ENCODE peak calls at places on chromosomes 5 and 9, in nine cellular contexts. One of them, this sample, is unnamed.

GRCh38 chr9:70618784-70619183 is 204.3 kb upstream of the KLF9 start:
- DNase-seq in dorsolateral prefrontal cortex: no peak
- DNase-seq in HT1080: no peak
- DNase-seq in cardiac fibroblast: no peak
- DNase-seq in activated CD4-positive, alpha-beta T cell treated with anti-CD3 and anti-CD28 coated beads for 4 hours: no peak
- DNase-seq in HFF-Myc: no peak
- DNase-seq in fibroblast of mammary gland: peak; percentile 73
- DNase-seq in NCI-H1092: no peak
- DNase-seq in stimulated activated CD4-positive, alpha-beta T cell treated with anti-CD3 and anti-CD28 coated beads, Interleukin-2, amount 100 ng/mL, for 24 hours: no peak
- DNase-seq in this sample: no peak

GRCh38 chr9:28720746-28721145 is 1147.5 kb upstream of the C9orf72 start:
- DNase-seq in stimulated activated CD4-positive, alpha-beta T cell treated with anti-CD3 and anti-CD28 coated beads, Interleukin-2, amount 100 ng/mL, for 24 hours: no peak
- DNase-seq in HT1080: peak; percentile 51
- DNase-seq in activated CD4-positive, alpha-beta T cell treated with anti-CD3 and anti-CD28 coated beads for 4 hours: no peak
- DNase-seq in cardiac fibroblast: no peak
- DNase-seq in fibroblast of mammary gland: no peak
- DNase-seq in HFF-Myc: no peak
- DNase-seq in dorsolateral prefrontal cortex: no peak
- DNase-seq in NCI-H1092: no peak
- DNase-seq in this sample: no peak

GRCh38 chr5:90056911-90057705 is 352.4 kb downstream of the CETN3 start:
- DNase-seq in activated CD4-positive, alpha-beta T cell treated with anti-CD3 and anti-CD28 coated beads for 4 hours: no peak
- DNase-seq in cardiac fibroblast: no peak
- DNase-seq in HT1080: no peak
- DNase-seq in dorsolateral prefrontal cortex: peak; percentile 36
- DNase-seq in fibroblast of mammary gland: no peak
- DNase-seq in NCI-H1092: no peak
- DNase-seq in HFF-Myc: no peak
- DNase-seq in stimulated activated CD4-positive, alpha-beta T cell treated with anti-CD3 and anti-CD28 coated beads, Interleukin-2, amount 100 ng/mL, for 24 hours: no peak
- DNase-seq in this sample: no peak

GRCh38 chr9:119639287-119639955 is 270.2 kb upstream of the BRINP1 start:
- DNase-seq in activated CD4-positive, alpha-beta T cell treated with anti-CD3 and anti-CD28 coated beads for 4 hours: no peak
- DNase-seq in cardiac fibroblast: no peak
- DNase-seq in stimulated activated CD4-positive, alpha-beta T cell treated with anti-CD3 and anti-CD28 coated beads, Interleukin-2, amount 100 ng/mL, for 24 hours: no peak
- DNase-seq in dorsolateral prefrontal cortex: no peak
- DNase-seq in HFF-Myc: no peak
- DNase-seq in NCI-H1092: no peak
- DNase-seq in fibroblast of mammary gland: peak; percentile 15
- DNase-seq in HT1080: no peak
- DNase-seq in this sample: no peak

GRCh38 chr5:11619339-11620028 is 284.8 kb downstream of the CTNND2 start:
- DNase-seq in stimulated activated CD4-positive, alpha-beta T cell treated with anti-CD3 and anti-CD28 coated beads, Interleukin-2, amount 100 ng/mL, for 24 hours: no peak
- DNase-seq in HT1080: peak; percentile 40
- DNase-seq in HFF-Myc: no peak
- DNase-seq in NCI-H1092: no peak
- DNase-seq in activated CD4-positive, alpha-beta T cell treated with anti-CD3 and anti-CD28 coated beads for 4 hours: no peak
- DNase-seq in fibroblast of mammary gland: peak; percentile 8
- DNase-seq in cardiac fibroblast: no peak
- DNase-seq in dorsolateral prefrontal cortex: no peak
- DNase-seq in this sample: no peak

GRCh38 chr5:41408676-41409443 is 101.5 kb downstream of the PLCXD3 start:
- DNase-seq in HT1080: peak; percentile 74
- DNase-seq in cardiac fibroblast: peak; percentile 35
- DNase-seq in fibroblast of mammary gland: peak; percentile 82
- DNase-seq in HFF-Myc: no peak
- DNase-seq in activated CD4-positive, alpha-beta T cell treated with anti-CD3 and anti-CD28 coated beads for 4 hours: no peak
- DNase-seq in stimulated activated CD4-positive, alpha-beta T cell treated with anti-CD3 and anti-CD28 coated beads, Interleukin-2, amount 100 ng/mL, for 24 hours: no peak
- DNase-seq in dorsolateral prefrontal cortex: no peak
- DNase-seq in NCI-H1092: no peak
- DNase-seq in this sample: no peak

GRCh38 chr5:159003045-159004030 is 96.4 kb downstream of the EBF1 start:
- DNase-seq in stimulated activated CD4-positive, alpha-beta T cell treated with anti-CD3 and anti-CD28 coated beads, Interleukin-2, amount 100 ng/mL, for 24 hours: no peak
- DNase-seq in HFF-Myc: no peak
- DNase-seq in HT1080: peak; percentile 42
- DNase-seq in NCI-H1092: no peak
- DNase-seq in cardiac fibroblast: peak; percentile 37
- DNase-seq in fibroblast of mammary gland: peak; percentile 89
- DNase-seq in dorsolateral prefrontal cortex: no peak
- DNase-seq in activated CD4-positive, alpha-beta T cell treated with anti-CD3 and anti-CD28 coated beads for 4 hours: no peak
- DNase-seq in this sample: no peak

GRCh38 chr9:107945961-107946360 is 456.4 kb upstream of the KLF4 start:
- DNase-seq in NCI-H1092: no peak
- DNase-seq in fibroblast of mammary gland: no peak
- DNase-seq in activated CD4-positive, alpha-beta T cell treated with anti-CD3 and anti-CD28 coated beads for 4 hours: no peak
- DNase-seq in dorsolateral prefrontal cortex: no peak
- DNase-seq in stimulated activated CD4-positive, alpha-beta T cell treated with anti-CD3 and anti-CD28 coated beads, Interleukin-2, amount 100 ng/mL, for 24 hours: no peak
- DNase-seq in HFF-Myc: no peak
- DNase-seq in cardiac fibroblast: no peak
- DNase-seq in HT1080: no peak
- DNase-seq in this sample: no peak

GRCh38 chr5:171855798-171856772 is 70.5 kb downstream of the SMIM23 start:
- DNase-seq in dorsolateral prefrontal cortex: no peak
- DNase-seq in activated CD4-positive, alpha-beta T cell treated with anti-CD3 and anti-CD28 coated beads for 4 hours: no peak
- DNase-seq in HT1080: peak; percentile 32
- DNase-seq in NCI-H1092: no peak
- DNase-seq in HFF-Myc: no peak
- DNase-seq in cardiac fibroblast: peak; percentile 19
- DNase-seq in fibroblast of mammary gland: no peak
- DNase-seq in stimulated activated CD4-positive, alpha-beta T cell treated with anti-CD3 and anti-CD28 coated beads, Interleukin-2, amount 100 ng/mL, for 24 hours: no peak
- DNase-seq in this sample: no peak

GRCh38 chr5:119743927-119744326 is 114.6 kb downstream of the FAM170A start:
- DNase-seq in activated CD4-positive, alpha-beta T cell treated with anti-CD3 and anti-CD28 coated beads for 4 hours: peak; percentile 8
- DNase-seq in HFF-Myc: peak; percentile 27
- DNase-seq in NCI-H1092: no peak
- DNase-seq in fibroblast of mammary gland: peak; percentile 60
- DNase-seq in stimulated activated CD4-positive, alpha-beta T cell treated with anti-CD3 and anti-CD28 coated beads, Interleukin-2, amount 100 ng/mL, for 24 hours: no peak
- DNase-seq in HT1080: peak; percentile 66
- DNase-seq in cardiac fibroblast: peak; percentile 41
- DNase-seq in dorsolateral prefrontal cortex: no peak
- DNase-seq in this sample: no peak

GRCh38 chr5:34055671-34056070 is 12.7 kb upstream of the C1QTNF3 start:
- DNase-seq in HT1080: no peak
- DNase-seq in stimulated activated CD4-positive, alpha-beta T cell treated with anti-CD3 and anti-CD28 coated beads, Interleukin-2, amount 100 ng/mL, for 24 hours: no peak
- DNase-seq in fibroblast of mammary gland: no peak
- DNase-seq in HFF-Myc: no peak
- DNase-seq in cardiac fibroblast: no peak
- DNase-seq in dorsolateral prefrontal cortex: no peak
- DNase-seq in NCI-H1092: no peak
- DNase-seq in activated CD4-positive, alpha-beta T cell treated with anti-CD3 and anti-CD28 coated beads for 4 hours: no peak
- DNase-seq in this sample: no peak

GRCh38 chr9:92324889-92325268 is 271 bp downstream of the NOL8 start:
- DNase-seq in HFF-Myc: no peak
- DNase-seq in fibroblast of mammary gland: no peak
- DNase-seq in NCI-H1092: no peak
- DNase-seq in stimulated activated CD4-positive, alpha-beta T cell treated with anti-CD3 and anti-CD28 coated beads, Interleukin-2, amount 100 ng/mL, for 24 hours: no peak
- DNase-seq in cardiac fibroblast: no peak
- DNase-seq in activated CD4-positive, alpha-beta T cell treated with anti-CD3 and anti-CD28 coated beads for 4 hours: no peak
- DNase-seq in HT1080: no peak
- DNase-seq in dorsolateral prefrontal cortex: no peak
- DNase-seq in this sample: no peak

GRCh38 chr9:18906656-18907395 is 126.2 kb downstream of the SAXO1 start:
- DNase-seq in cardiac fibroblast: peak; percentile 55
- DNase-seq in NCI-H1092: no peak
- DNase-seq in dorsolateral prefrontal cortex: no peak
- DNase-seq in fibroblast of mammary gland: peak; percentile 69
- DNase-seq in activated CD4-positive, alpha-beta T cell treated with anti-CD3 and anti-CD28 coated beads for 4 hours: no peak
- DNase-seq in stimulated activated CD4-positive, alpha-beta T cell treated with anti-CD3 and anti-CD28 coated beads, Interleukin-2, amount 100 ng/mL, for 24 hours: no peak
- DNase-seq in HT1080: peak; percentile 76
- DNase-seq in HFF-Myc: no peak
- DNase-seq in this sample: no peak

GRCh38 chr5:136677219-136677618 is 311.9 kb upstream of the TRPC7 start:
- DNase-seq in HFF-Myc: no peak
- DNase-seq in stimulated activated CD4-positive, alpha-beta T cell treated with anti-CD3 and anti-CD28 coated beads, Interleukin-2, amount 100 ng/mL, for 24 hours: no peak
- DNase-seq in NCI-H1092: no peak
- DNase-seq in HT1080: no peak
- DNase-seq in fibroblast of mammary gland: no peak
- DNase-seq in activated CD4-positive, alpha-beta T cell treated with anti-CD3 and anti-CD28 coated beads for 4 hours: no peak
- DNase-seq in dorsolateral prefrontal cortex: no peak
- DNase-seq in cardiac fibroblast: no peak
- DNase-seq in this sample: no peak

GRCh38 chr9:89243296-89244061 is 64.9 kb upstream of the SHC3 start:
- DNase-seq in HFF-Myc: no peak
- DNase-seq in NCI-H1092: no peak
- DNase-seq in dorsolateral prefrontal cortex: no peak
- DNase-seq in stimulated activated CD4-positive, alpha-beta T cell treated with anti-CD3 and anti-CD28 coated beads, Interleukin-2, amount 100 ng/mL, for 24 hours: no peak
- DNase-seq in cardiac fibroblast: no peak
- DNase-seq in fibroblast of mammary gland: no peak
- DNase-seq in activated CD4-positive, alpha-beta T cell treated with anti-CD3 and anti-CD28 coated beads for 4 hours: no peak
- DNase-seq in HT1080: no peak
- DNase-seq in this sample: no peak

GRCh38 chr9:81787747-81788632 is 98.6 kb upstream of the TLE1 start:
- DNase-seq in HT1080: peak; percentile 92
- DNase-seq in stimulated activated CD4-positive, alpha-beta T cell treated with anti-CD3 and anti-CD28 coated beads, Interleukin-2, amount 100 ng/mL, for 24 hours: no peak
- DNase-seq in cardiac fibroblast: peak; percentile 97
- DNase-seq in dorsolateral prefrontal cortex: no peak
- DNase-seq in HFF-Myc: peak; percentile 73
- DNase-seq in fibroblast of mammary gland: peak; percentile 93
- DNase-seq in NCI-H1092: no peak
- DNase-seq in activated CD4-positive, alpha-beta T cell treated with anti-CD3 and anti-CD28 coated beads for 4 hours: no peak
- DNase-seq in this sample: no peak

GRCh38 chr9:21114311-21114710 is 27.3 kb downstream of the IFNW1 start:
- DNase-seq in dorsolateral prefrontal cortex: no peak
- DNase-seq in HFF-Myc: no peak
- DNase-seq in activated CD4-positive, alpha-beta T cell treated with anti-CD3 and anti-CD28 coated beads for 4 hours: no peak
- DNase-seq in fibroblast of mammary gland: no peak
- DNase-seq in stimulated activated CD4-positive, alpha-beta T cell treated with anti-CD3 and anti-CD28 coated beads, Interleukin-2, amount 100 ng/mL, for 24 hours: no peak
- DNase-seq in HT1080: no peak
- DNase-seq in NCI-H1092: no peak
- DNase-seq in cardiac fibroblast: no peak
- DNase-seq in this sample: no peak

GRCh38 chr9:128115187-128116103 is 12.1 kb downstream of the PTGES2 start:
- DNase-seq in stimulated activated CD4-positive, alpha-beta T cell treated with anti-CD3 and anti-CD28 coated beads, Interleukin-2, amount 100 ng/mL, for 24 hours: no peak
- DNase-seq in HT1080: no peak
- DNase-seq in activated CD4-positive, alpha-beta T cell treated with anti-CD3 and anti-CD28 coated beads for 4 hours: no peak
- DNase-seq in HFF-Myc: no peak
- DNase-seq in dorsolateral prefrontal cortex: no peak
- DNase-seq in cardiac fibroblast: no peak
- DNase-seq in NCI-H1092: no peak
- DNase-seq in fibroblast of mammary gland: no peak
- DNase-seq in this sample: no peak

GRCh38 chr5:126920291-126920690 is 110.1 kb downstream of the MARCHF3 start:
- DNase-seq in cardiac fibroblast: peak; percentile 80
- DNase-seq in HFF-Myc: no peak
- DNase-seq in activated CD4-positive, alpha-beta T cell treated with anti-CD3 and anti-CD28 coated beads for 4 hours: no peak
- DNase-seq in NCI-H1092: no peak
- DNase-seq in HT1080: no peak
- DNase-seq in stimulated activated CD4-positive, alpha-beta T cell treated with anti-CD3 and anti-CD28 coated beads, Interleukin-2, amount 100 ng/mL, for 24 hours: no peak
- DNase-seq in dorsolateral prefrontal cortex: no peak
- DNase-seq in fibroblast of mammary gland: peak; percentile 51
- DNase-seq in this sample: no peak

GRCh38 chr5:174192103-174192655 is 146.7 kb downstream of the NSG2 start:
- DNase-seq in stimulated activated CD4-positive, alpha-beta T cell treated with anti-CD3 and anti-CD28 coated beads, Interleukin-2, amount 100 ng/mL, for 24 hours: no peak
- DNase-seq in activated CD4-positive, alpha-beta T cell treated with anti-CD3 and anti-CD28 coated beads for 4 hours: no peak
- DNase-seq in dorsolateral prefrontal cortex: no peak
- DNase-seq in NCI-H1092: no peak
- DNase-seq in fibroblast of mammary gland: no peak
- DNase-seq in HT1080: no peak
- DNase-seq in HFF-Myc: no peak
- DNase-seq in cardiac fibroblast: no peak
- DNase-seq in this sample: no peak

GRCh38 chr5:145062280-145062679 is 772.9 kb downstream of the PRELID2 start:
- DNase-seq in HT1080: peak; percentile 11
- DNase-seq in HFF-Myc: no peak
- DNase-seq in stimulated activated CD4-positive, alpha-beta T cell treated with anti-CD3 and anti-CD28 coated beads, Interleukin-2, amount 100 ng/mL, for 24 hours: no peak
- DNase-seq in dorsolateral prefrontal cortex: no peak
- DNase-seq in fibroblast of mammary gland: no peak
- DNase-seq in activated CD4-positive, alpha-beta T cell treated with anti-CD3 and anti-CD28 coated beads for 4 hours: no peak
- DNase-seq in cardiac fibroblast: no peak
- DNase-seq in NCI-H1092: no peak
- DNase-seq in this sample: no peak

GRCh38 chr9:114425126-114425525 is 37.3 kb upstream of the AKNA start:
- DNase-seq in HT1080: no peak
- DNase-seq in HFF-Myc: no peak
- DNase-seq in activated CD4-positive, alpha-beta T cell treated with anti-CD3 and anti-CD28 coated beads for 4 hours: no peak
- DNase-seq in fibroblast of mammary gland: no peak
- DNase-seq in NCI-H1092: no peak
- DNase-seq in dorsolateral prefrontal cortex: no peak
- DNase-seq in stimulated activated CD4-positive, alpha-beta T cell treated with anti-CD3 and anti-CD28 coated beads, Interleukin-2, amount 100 ng/mL, for 24 hours: no peak
- DNase-seq in cardiac fibroblast: no peak
- DNase-seq in this sample: no peak

GRCh38 chr5:131521252-131521651 is 113.8 kb downstream of the RAPGEF6 start:
- DNase-seq in NCI-H1092: no peak
- DNase-seq in cardiac fibroblast: no peak
- DNase-seq in HFF-Myc: no peak
- DNase-seq in dorsolateral prefrontal cortex: no peak
- DNase-seq in stimulated activated CD4-positive, alpha-beta T cell treated with anti-CD3 and anti-CD28 coated beads, Interleukin-2, amount 100 ng/mL, for 24 hours: no peak
- DNase-seq in activated CD4-positive, alpha-beta T cell treated with anti-CD3 and anti-CD28 coated beads for 4 hours: no peak
- DNase-seq in HT1080: peak; percentile 42
- DNase-seq in fibroblast of mammary gland: peak; percentile 53
- DNase-seq in this sample: no peak

GRCh38 chr9:114238471-114238870 is 83.1 kb downstream of the COL27A1 start:
- DNase-seq in cardiac fibroblast: peak; percentile 47
- DNase-seq in dorsolateral prefrontal cortex: no peak
- DNase-seq in activated CD4-positive, alpha-beta T cell treated with anti-CD3 and anti-CD28 coated beads for 4 hours: no peak
- DNase-seq in stimulated activated CD4-positive, alpha-beta T cell treated with anti-CD3 and anti-CD28 coated beads, Interleukin-2, amount 100 ng/mL, for 24 hours: no peak
- DNase-seq in HFF-Myc: no peak
- DNase-seq in fibroblast of mammary gland: no peak
- DNase-seq in HT1080: no peak
- DNase-seq in NCI-H1092: no peak
- DNase-seq in this sample: no peak

GRCh38 chr5:96537386-96537785 is 104.3 kb upstream of the PCSK1 start:
- DNase-seq in dorsolateral prefrontal cortex: no peak
- DNase-seq in cardiac fibroblast: peak; percentile 89
- DNase-seq in HT1080: peak; percentile 94
- DNase-seq in HFF-Myc: peak; percentile 31
- DNase-seq in stimulated activated CD4-positive, alpha-beta T cell treated with anti-CD3 and anti-CD28 coated beads, Interleukin-2, amount 100 ng/mL, for 24 hours: no peak
- DNase-seq in fibroblast of mammary gland: peak; percentile 92
- DNase-seq in NCI-H1092: no peak
- DNase-seq in activated CD4-positive, alpha-beta T cell treated with anti-CD3 and anti-CD28 coated beads for 4 hours: peak; percentile 16
- DNase-seq in this sample: peak; percentile 23

GRCh38 chr9:31542384-31543055 is 841.9 kb upstream of the ACO1 start:
- DNase-seq in dorsolateral prefrontal cortex: no peak
- DNase-seq in activated CD4-positive, alpha-beta T cell treated with anti-CD3 and anti-CD28 coated beads for 4 hours: peak; percentile 2
- DNase-seq in fibroblast of mammary gland: peak; percentile 45
- DNase-seq in HT1080: peak; percentile 44
- DNase-seq in NCI-H1092: no peak
- DNase-seq in HFF-Myc: no peak
- DNase-seq in cardiac fibroblast: peak; percentile 90
- DNase-seq in stimulated activated CD4-positive, alpha-beta T cell treated with anti-CD3 and anti-CD28 coated beads, Interleukin-2, amount 100 ng/mL, for 24 hours: no peak
- DNase-seq in this sample: no peak

GRCh38 chr9:2781336-2781735 is 62.6 kb downstream of the PUM3 start:
- DNase-seq in HFF-Myc: no peak
- DNase-seq in NCI-H1092: no peak
- DNase-seq in stimulated activated CD4-positive, alpha-beta T cell treated with anti-CD3 and anti-CD28 coated beads, Interleukin-2, amount 100 ng/mL, for 24 hours: no peak
- DNase-seq in HT1080: no peak
- DNase-seq in cardiac fibroblast: no peak
- DNase-seq in activated CD4-positive, alpha-beta T cell treated with anti-CD3 and anti-CD28 coated beads for 4 hours: no peak
- DNase-seq in dorsolateral prefrontal cortex: no peak
- DNase-seq in fibroblast of mammary gland: no peak
- DNase-seq in this sample: no peak